ENCODE peak calls at places on chromosomes 7 and 10, in eight cellular contexts. One of them, this sample, is unnamed.

GRCh38 chr7:147276783-147277370 is 1160.3 kb downstream of the CNTNAP2 start:
- DNase-seq in hepatocyte: no peak
- DNase-seq in astrocyte of the hippocampus: no peak
- DNase-seq in stimulated activated CD8-positive, alpha-beta memory T cell treated with anti-CD3 and anti-CD28 coated beads, Interleukin-7, amount 100 ng/mL, for 24 hours: no peak
- DNase-seq in stimulated activated CD4-positive, alpha-beta T cell treated with anti-CD3 and anti-CD28 coated beads, Interleukin-2, amount 100 ng/mL, for 24 hours: no peak
- DNase-seq in NCI-H460: no peak
- DNase-seq in GM23338: no peak
- DNase-seq in HTR-8/SVneo: no peak
- DNase-seq in this sample: no peak

GRCh38 chr7:69776611-69777010 is 178.3 kb downstream of the AUTS2 start:
- DNase-seq in NCI-H460: no peak
- DNase-seq in stimulated activated CD4-positive, alpha-beta T cell treated with anti-CD3 and anti-CD28 coated beads, Interleukin-2, amount 100 ng/mL, for 24 hours: no peak
- DNase-seq in hepatocyte: no peak
- DNase-seq in astrocyte of the hippocampus: peak
- DNase-seq in HTR-8/SVneo: no peak
- DNase-seq in GM23338: no peak
- DNase-seq in stimulated activated CD8-positive, alpha-beta memory T cell treated with anti-CD3 and anti-CD28 coated beads, Interleukin-7, amount 100 ng/mL, for 24 hours: no peak
- DNase-seq in this sample: no peak

GRCh38 chr7:135317676-135318326 is 84.2 kb downstream of the STRA8 start:
- DNase-seq in stimulated activated CD8-positive, alpha-beta memory T cell treated with anti-CD3 and anti-CD28 coated beads, Interleukin-7, amount 100 ng/mL, for 24 hours: no peak
- DNase-seq in GM23338: peak
- DNase-seq in HTR-8/SVneo: no peak
- DNase-seq in NCI-H460: no peak
- DNase-seq in stimulated activated CD4-positive, alpha-beta T cell treated with anti-CD3 and anti-CD28 coated beads, Interleukin-2, amount 100 ng/mL, for 24 hours: no peak
- DNase-seq in astrocyte of the hippocampus: no peak
- DNase-seq in hepatocyte: peak
- DNase-seq in this sample: no peak

GRCh38 chr10:36765777-36766176 is 359.6 kb upstream of the ANKRD30A start:
- DNase-seq in stimulated activated CD4-positive, alpha-beta T cell treated with anti-CD3 and anti-CD28 coated beads, Interleukin-2, amount 100 ng/mL, for 24 hours: no peak
- DNase-seq in NCI-H460: no peak
- DNase-seq in GM23338: no peak
- DNase-seq in HTR-8/SVneo: no peak
- DNase-seq in stimulated activated CD8-positive, alpha-beta memory T cell treated with anti-CD3 and anti-CD28 coated beads, Interleukin-7, amount 100 ng/mL, for 24 hours: no peak
- DNase-seq in astrocyte of the hippocampus: peak
- DNase-seq in hepatocyte: no peak
- DNase-seq in this sample: no peak

GRCh38 chr10:47457826-47458225 is 26.1 kb downstream of the ANXA8 start:
- DNase-seq in stimulated activated CD8-positive, alpha-beta memory T cell treated with anti-CD3 and anti-CD28 coated beads, Interleukin-7, amount 100 ng/mL, for 24 hours: no peak
- DNase-seq in HTR-8/SVneo: no peak
- DNase-seq in astrocyte of the hippocampus: no peak
- DNase-seq in stimulated activated CD4-positive, alpha-beta T cell treated with anti-CD3 and anti-CD28 coated beads, Interleukin-2, amount 100 ng/mL, for 24 hours: no peak
- DNase-seq in hepatocyte: no peak
- DNase-seq in NCI-H460: no peak
- DNase-seq in GM23338: no peak
- DNase-seq in this sample: no peak

GRCh38 chr10:46263831-46264268 is 22.9 kb upstream of the ANTXRL start:
- DNase-seq in HTR-8/SVneo: no peak
- DNase-seq in hepatocyte: no peak
- DNase-seq in stimulated activated CD8-positive, alpha-beta memory T cell treated with anti-CD3 and anti-CD28 coated beads, Interleukin-7, amount 100 ng/mL, for 24 hours: no peak
- DNase-seq in GM23338: no peak
- DNase-seq in NCI-H460: no peak
- DNase-seq in stimulated activated CD4-positive, alpha-beta T cell treated with anti-CD3 and anti-CD28 coated beads, Interleukin-2, amount 100 ng/mL, for 24 hours: peak
- DNase-seq in astrocyte of the hippocampus: no peak
- DNase-seq in this sample: no peak

GRCh38 chr10:76479103-76479790 is 1047.8 kb downstream of the LRMDA start:
- DNase-seq in stimulated activated CD4-positive, alpha-beta T cell treated with anti-CD3 and anti-CD28 coated beads, Interleukin-2, amount 100 ng/mL, for 24 hours: no peak
- DNase-seq in stimulated activated CD8-positive, alpha-beta memory T cell treated with anti-CD3 and anti-CD28 coated beads, Interleukin-7, amount 100 ng/mL, for 24 hours: no peak
- DNase-seq in HTR-8/SVneo: no peak
- DNase-seq in astrocyte of the hippocampus: no peak
- DNase-seq in NCI-H460: no peak
- DNase-seq in hepatocyte: no peak
- DNase-seq in GM23338: no peak
- DNase-seq in this sample: no peak

GRCh38 chr10:96339956-96340904 is 18.6 kb downstream of the OPALIN start:
- DNase-seq in hepatocyte: peak
- DNase-seq in GM23338: peak
- DNase-seq in stimulated activated CD8-positive, alpha-beta memory T cell treated with anti-CD3 and anti-CD28 coated beads, Interleukin-7, amount 100 ng/mL, for 24 hours: peak
- DNase-seq in NCI-H460: peak
- DNase-seq in HTR-8/SVneo: peak
- DNase-seq in stimulated activated CD4-positive, alpha-beta T cell treated with anti-CD3 and anti-CD28 coated beads, Interleukin-2, amount 100 ng/mL, for 24 hours: peak
- DNase-seq in astrocyte of the hippocampus: peak
- DNase-seq in this sample: peak

GRCh38 chr10:92757066-92757716 is 67.4 kb downstream of the HHEX start:
- DNase-seq in HTR-8/SVneo: peak
- DNase-seq in NCI-H460: peak
- DNase-seq in hepatocyte: peak
- DNase-seq in stimulated activated CD8-positive, alpha-beta memory T cell treated with anti-CD3 and anti-CD28 coated beads, Interleukin-7, amount 100 ng/mL, for 24 hours: no peak
- DNase-seq in GM23338: peak
- DNase-seq in astrocyte of the hippocampus: peak
- DNase-seq in stimulated activated CD4-positive, alpha-beta T cell treated with anti-CD3 and anti-CD28 coated beads, Interleukin-2, amount 100 ng/mL, for 24 hours: no peak
- DNase-seq in this sample: peak

GRCh38 chr7:15399446-15399845 is 162.4 kb downstream of the AGMO start:
- DNase-seq in HTR-8/SVneo: no peak
- DNase-seq in NCI-H460: no peak
- DNase-seq in GM23338: no peak
- DNase-seq in astrocyte of the hippocampus: no peak
- DNase-seq in stimulated activated CD8-positive, alpha-beta memory T cell treated with anti-CD3 and anti-CD28 coated beads, Interleukin-7, amount 100 ng/mL, for 24 hours: no peak
- DNase-seq in hepatocyte: no peak
- DNase-seq in stimulated activated CD4-positive, alpha-beta T cell treated with anti-CD3 and anti-CD28 coated beads, Interleukin-2, amount 100 ng/mL, for 24 hours: no peak
- DNase-seq in this sample: no peak

GRCh38 chr10:133104076-133104965 is 16.6 kb downstream of the ADGRA1 start:
- DNase-seq in astrocyte of the hippocampus: no peak
- DNase-seq in NCI-H460: no peak
- DNase-seq in HTR-8/SVneo: no peak
- DNase-seq in GM23338: peak
- DNase-seq in stimulated activated CD4-positive, alpha-beta T cell treated with anti-CD3 and anti-CD28 coated beads, Interleukin-2, amount 100 ng/mL, for 24 hours: no peak
- DNase-seq in stimulated activated CD8-positive, alpha-beta memory T cell treated with anti-CD3 and anti-CD28 coated beads, Interleukin-7, amount 100 ng/mL, for 24 hours: no peak
- DNase-seq in hepatocyte: no peak
- DNase-seq in this sample: no peak

GRCh38 chr10:77582710-77583115 is 54.9 kb downstream of the KCNMA1 start:
- DNase-seq in hepatocyte: peak
- DNase-seq in stimulated activated CD8-positive, alpha-beta memory T cell treated with anti-CD3 and anti-CD28 coated beads, Interleukin-7, amount 100 ng/mL, for 24 hours: no peak
- DNase-seq in astrocyte of the hippocampus: peak
- DNase-seq in HTR-8/SVneo: peak
- DNase-seq in NCI-H460: peak
- DNase-seq in stimulated activated CD4-positive, alpha-beta T cell treated with anti-CD3 and anti-CD28 coated beads, Interleukin-2, amount 100 ng/mL, for 24 hours: no peak
- DNase-seq in GM23338: no peak
- DNase-seq in this sample: no peak

GRCh38 chr7:35971133-35971995 is 170.5 kb downstream of the SEPTIN7 start:
- DNase-seq in GM23338: no peak
- DNase-seq in HTR-8/SVneo: no peak
- DNase-seq in NCI-H460: no peak
- DNase-seq in stimulated activated CD8-positive, alpha-beta memory T cell treated with anti-CD3 and anti-CD28 coated beads, Interleukin-7, amount 100 ng/mL, for 24 hours: no peak
- DNase-seq in stimulated activated CD4-positive, alpha-beta T cell treated with anti-CD3 and anti-CD28 coated beads, Interleukin-2, amount 100 ng/mL, for 24 hours: no peak
- DNase-seq in astrocyte of the hippocampus: no peak
- DNase-seq in hepatocyte: no peak
- DNase-seq in this sample: no peak

GRCh38 chr10:83343676-83344075 is 795.6 kb upstream of the GHITM start:
- DNase-seq in GM23338: no peak
- DNase-seq in NCI-H460: no peak
- DNase-seq in stimulated activated CD8-positive, alpha-beta memory T cell treated with anti-CD3 and anti-CD28 coated beads, Interleukin-7, amount 100 ng/mL, for 24 hours: no peak
- DNase-seq in hepatocyte: no peak
- DNase-seq in astrocyte of the hippocampus: no peak
- DNase-seq in stimulated activated CD4-positive, alpha-beta T cell treated with anti-CD3 and anti-CD28 coated beads, Interleukin-2, amount 100 ng/mL, for 24 hours: no peak
- DNase-seq in HTR-8/SVneo: no peak
- DNase-seq in this sample: no peak

GRCh38 chr10:59131673-59132072 is 44.8 kb upstream of the PHYHIPL start:
- DNase-seq in stimulated activated CD8-positive, alpha-beta memory T cell treated with anti-CD3 and anti-CD28 coated beads, Interleukin-7, amount 100 ng/mL, for 24 hours: no peak
- DNase-seq in hepatocyte: no peak
- DNase-seq in GM23338: no peak
- DNase-seq in NCI-H460: no peak
- DNase-seq in stimulated activated CD4-positive, alpha-beta T cell treated with anti-CD3 and anti-CD28 coated beads, Interleukin-2, amount 100 ng/mL, for 24 hours: no peak
- DNase-seq in HTR-8/SVneo: no peak
- DNase-seq in astrocyte of the hippocampus: peak
- DNase-seq in this sample: no peak

GRCh38 chr10:35600193-35600592 is 4.9 kb upstream of the GJD4 start:
- DNase-seq in NCI-H460: no peak
- DNase-seq in HTR-8/SVneo: no peak
- DNase-seq in stimulated activated CD4-positive, alpha-beta T cell treated with anti-CD3 and anti-CD28 coated beads, Interleukin-2, amount 100 ng/mL, for 24 hours: no peak
- DNase-seq in GM23338: peak
- DNase-seq in hepatocyte: no peak
- DNase-seq in stimulated activated CD8-positive, alpha-beta memory T cell treated with anti-CD3 and anti-CD28 coated beads, Interleukin-7, amount 100 ng/mL, for 24 hours: no peak
- DNase-seq in astrocyte of the hippocampus: no peak
- DNase-seq in this sample: no peak

GRCh38 chr10:112535432-112536038 is 88.5 kb downstream of the VTI1A start:
- DNase-seq in NCI-H460: no peak
- DNase-seq in GM23338: no peak
- DNase-seq in astrocyte of the hippocampus: no peak
- DNase-seq in HTR-8/SVneo: no peak
- DNase-seq in hepatocyte: no peak
- DNase-seq in stimulated activated CD4-positive, alpha-beta T cell treated with anti-CD3 and anti-CD28 coated beads, Interleukin-2, amount 100 ng/mL, for 24 hours: no peak
- DNase-seq in stimulated activated CD8-positive, alpha-beta memory T cell treated with anti-CD3 and anti-CD28 coated beads, Interleukin-7, amount 100 ng/mL, for 24 hours: no peak
- DNase-seq in this sample: no peak

GRCh38 chr7:156778668-156779067 is 114.3 kb downstream of the LMBR1 start:
- DNase-seq in NCI-H460: no peak
- DNase-seq in HTR-8/SVneo: no peak
- DNase-seq in stimulated activated CD8-positive, alpha-beta memory T cell treated with anti-CD3 and anti-CD28 coated beads, Interleukin-7, amount 100 ng/mL, for 24 hours: no peak
- DNase-seq in GM23338: no peak
- DNase-seq in hepatocyte: no peak
- DNase-seq in astrocyte of the hippocampus: no peak
- DNase-seq in stimulated activated CD4-positive, alpha-beta T cell treated with anti-CD3 and anti-CD28 coated beads, Interleukin-2, amount 100 ng/mL, for 24 hours: no peak
- DNase-seq in this sample: no peak

GRCh38 chr7:29447828-29448227 is 115.8 kb upstream of the PRR15 start:
- DNase-seq in stimulated activated CD8-positive, alpha-beta memory T cell treated with anti-CD3 and anti-CD28 coated beads, Interleukin-7, amount 100 ng/mL, for 24 hours: no peak
- DNase-seq in NCI-H460: no peak
- DNase-seq in astrocyte of the hippocampus: no peak
- DNase-seq in hepatocyte: no peak
- DNase-seq in GM23338: no peak
- DNase-seq in HTR-8/SVneo: no peak
- DNase-seq in stimulated activated CD4-positive, alpha-beta T cell treated with anti-CD3 and anti-CD28 coated beads, Interleukin-2, amount 100 ng/mL, for 24 hours: no peak
- DNase-seq in this sample: no peak